ENCODE peak calls at places on chromosomes 6 and 20, in four cellular contexts. T is HepG2, P is HCT116, D is K562. O is an unnamed sample.

GRCh38 chr6:148893481-148893880 is 146.7 kb downstream of the UST start:
- DNase-seq in P (no peak), D (no peak), T (no peak), O (no peak)

GRCh38 chr6:34537922-34538550 is 18.1 kb downstream of the SPDEF start:
- DNase-seq in D (no peak), P (no peak), T (no peak), O (no peak)

GRCh38 chr6:47788498-47788884 is 6.7 kb downstream of the OPN5 start:
- DNase-seq in T (no peak), P (no peak), D (no peak), O (no peak)

GRCh38 chr6:70312165-70312564 is 9.3 kb upstream of the COL9A1 start:
- DNase-seq in P (peak), T (peak), D (peak), O (no peak)

GRCh38 chr6:31970604-31971271 is 1.2 kb downstream of the DXO start:
- DNase-seq in D (no peak), P (no peak), T (no peak), O (no peak)

GRCh38 chr6:6712258-6712978 is 123.9 kb downstream of the LY86 start:
- DNase-seq in P (peak), D (peak), T (peak), O (no peak)

GRCh38 chr20:23049201-23049932 is at the start of gene THBD:
- DNase-seq in T (no peak), P (no peak), D (no peak), O (no peak)

GRCh38 chr20:61510778-61511330 is 258.8 kb downstream of the CDH4 start:
- DNase-seq in T (no peak), P (no peak), D (no peak), O (no peak)

GRCh38 chr20:61891476-61891875 is 174.2 kb downstream of the TAF4 start:
- DNase-seq in P (no peak), D (no peak), T (no peak), O (no peak)

GRCh38 chr6:22906091-22906549 is 336.8 kb downstream of the HDGFL1 start:
- DNase-seq in T (no peak), P (no peak), D (no peak), O (no peak)
- TF ChIP-seq FOSL1 in T (no peak), P (no peak), D (no peak), O (no peak)

GRCh38 chr6:158554611-158555361 is 5.1 kb upstream of the TMEM181 start:
- DNase-seq in T (peak), D (no peak), P (no peak), O (no peak)
- TF ChIP-seq YY1 in T (no peak), D (no peak), P (no peak), O (no peak)

DNA sequence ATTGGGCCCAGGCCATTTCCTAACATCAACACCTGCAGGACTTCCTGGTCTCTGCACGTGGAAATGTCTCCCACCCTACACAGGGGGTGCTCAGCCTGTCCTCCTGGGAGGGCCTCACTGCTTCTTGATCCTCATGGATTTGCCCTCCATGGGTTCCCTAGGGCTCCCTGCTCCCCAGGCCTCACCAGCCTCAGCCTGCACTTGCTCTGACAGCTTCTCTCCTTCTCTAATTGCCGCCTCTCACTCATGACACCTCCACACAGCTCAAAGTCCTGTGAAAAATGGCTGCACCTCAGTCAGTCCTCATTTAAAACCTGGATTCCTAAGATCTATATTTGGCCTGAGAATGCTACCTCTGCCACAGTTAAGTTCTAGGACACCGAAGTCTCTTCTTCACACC is 130.6 kb downstream of the PXDC1 start:
- DNase-seq in T (no peak), D (no peak), P (no peak), O (no peak)
- TF ChIP-seq FOSL1 in T (no peak), D (no peak), P (no peak), O (no peak)

DNA sequence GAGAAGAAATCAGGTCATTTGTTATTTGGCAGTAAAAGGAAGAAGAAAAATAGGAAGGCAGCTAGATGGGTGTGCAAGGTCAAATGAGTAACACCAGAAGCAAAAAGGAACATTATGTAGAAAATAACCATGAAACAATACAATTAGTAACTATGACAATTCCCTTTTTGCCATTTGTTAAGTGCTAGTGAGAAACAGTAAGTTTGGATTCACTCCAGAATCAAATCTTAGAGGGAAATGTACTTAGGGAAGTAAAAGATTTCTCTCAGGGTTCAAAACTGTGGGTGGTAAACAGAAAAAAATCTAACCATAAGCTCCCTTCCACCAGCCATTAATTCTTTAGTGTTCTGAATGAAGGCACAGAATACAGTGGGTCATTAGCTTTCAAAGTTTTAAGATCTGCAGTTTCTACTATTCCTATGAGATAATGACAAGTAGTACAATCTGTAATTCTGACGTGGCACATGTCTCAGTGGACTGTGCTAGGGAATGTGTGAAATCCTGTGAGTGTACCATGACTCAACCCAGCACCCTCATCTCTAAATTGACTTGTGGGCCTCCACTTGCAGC is 17.1 kb downstream of the REPS1 start:
- DNase-seq in P (peak), D (no peak), T (no peak), O (no peak)
- TF ChIP-seq YY1 in P (no peak), D (no peak), T (no peak), O (no peak)

GRCh38 chr20:63625771-63626423 is 1.0 kb downstream of the GMEB2 start:
- DNase-seq in D (peak), P (no peak), T (peak), O (no peak)
- TF ChIP-seq FOSL1 in D (no peak), P (no peak), T (no peak), O (no peak)